ENCODE peak calls at places on chromosomes 3 and 15, in five cellular contexts. Q, C, V, X and O are unnamed samples.

GRCh38 chr3:8970971-8971589 is 7.8 kb upstream of the RAD18 start:
- DNase-seq in V (peak), X (peak), C (peak), Q (peak), O (peak)

GRCh38 chr15:39774688-39775267 is 7.9 kb downstream of the FSIP1 start:
- DNase-seq in X (no peak), C (no peak), V (no peak), Q (no peak), O (no peak)

GRCh38 chr15:70490838-70491155 is 272.6 kb downstream of the UACA start:
- DNase-seq in Q (no peak), C (no peak), X (no peak), V (no peak), O (no peak)

GRCh38 chr3:128581566-128581965 is 69.1 kb downstream of the RPN1 start:
- DNase-seq in X (no peak), C (no peak), Q (no peak), V (no peak), O (no peak)

GRCh38 chr3:61627768-61628185 is 66.4 kb downstream of the PTPRG start:
- DNase-seq in X (peak), C (peak), Q (peak), V (peak), O (no peak)

GRCh38 chr3:158847466-158847849 is 45.6 kb downstream of the MFSD1 start:
- DNase-seq in C (no peak), V (no peak), X (no peak), Q (no peak), O (no peak)

GRCh38 chr15:77355321-77355720 is 64.6 kb downstream of the PEAK1 start:
- DNase-seq in X (no peak), Q (no peak), C (no peak), V (no peak), O (no peak)

GRCh38 chr3:15520185-15520584 is 1.3 kb downstream of the COLQ start:
- DNase-seq in X (no peak), Q (peak), C (no peak), V (no peak), O (no peak)

GRCh38 chr3:142904639-142905441 is 16.0 kb upstream of the PCOLCE2 start:
- DNase-seq in C (no peak), V (no peak), Q (no peak), X (no peak), O (no peak)

DNA sequence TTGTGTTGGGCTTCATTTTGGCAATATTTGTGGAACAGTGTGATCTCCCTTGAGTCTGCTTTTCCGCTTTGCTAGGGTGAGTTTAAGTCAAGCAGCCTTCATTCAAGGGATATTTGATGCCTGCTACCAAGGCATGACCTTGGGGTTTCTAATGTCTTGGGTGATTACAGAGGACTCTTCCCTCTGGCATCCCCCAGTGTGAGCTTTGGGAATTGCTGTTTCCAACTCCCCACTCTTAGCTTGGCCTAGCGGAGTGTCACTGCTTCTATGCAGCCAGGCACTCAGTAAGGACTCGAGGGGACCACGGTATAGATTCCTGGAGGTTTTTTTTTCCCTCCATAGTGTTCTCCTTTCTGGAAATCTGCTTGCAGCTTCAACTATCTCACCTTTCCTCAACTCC is 21.1 kb downstream of the GCNT3 start:
- DNase-seq in V (no peak), X (no peak), C (no peak), Q (no peak), O (no peak)
- TF ChIP-seq CTCF in V (peak), X (no peak), C (no peak), Q (no peak), O (no peak)

GRCh38 chr15:52257734-52258062 is 37.9 kb downstream of the MYO5C start:
- DNase-seq in V (no peak), Q (peak), C (no peak), X (no peak), O (no peak)

GRCh38 chr15:52255935-52256334 is 39.7 kb downstream of the MYO5C start:
- DNase-seq in C (no peak), Q (no peak), V (no peak), X (no peak), O (no peak)

GRCh38 chr15:52255008-52255407 is 40.6 kb downstream of the MYO5C start:
- DNase-seq in C (no peak), V (no peak), X (no peak), Q (no peak), O (no peak)

GRCh38 chr15:52256930-52257733 is 38.5 kb downstream of the MYO5C start:
- DNase-seq in V (no peak), C (no peak), Q (no peak), X (no peak), O (no peak)

DNA sequence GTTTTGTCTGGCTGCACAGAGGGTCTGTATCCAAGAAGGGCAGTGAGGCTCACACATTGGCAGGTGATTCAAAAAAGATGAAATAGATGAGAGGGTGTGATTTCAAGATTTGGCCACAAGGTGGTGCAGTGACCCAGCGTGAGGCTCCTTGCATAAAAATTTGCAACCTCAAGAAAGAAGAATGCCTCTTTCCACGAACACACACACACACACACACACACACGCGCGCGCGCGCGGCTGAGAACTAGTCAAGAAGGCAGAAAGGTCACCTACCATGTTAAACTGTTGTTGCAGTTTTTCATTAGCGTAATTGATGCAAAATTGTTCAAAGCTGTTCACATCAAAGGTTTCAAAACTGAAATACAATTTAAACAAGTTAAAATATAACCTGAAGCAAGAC is 39.2 kb downstream of the MYO5C start:
- DNase-seq in X (peak), V (peak), C (peak), Q (peak), O (peak)
- H3K4me3 ChIP-seq in X (no peak), V (no peak), C (no peak), Q (peak), O (no peak)

GRCh38 chr15:90646662-90647305 is 70.4 kb upstream of the BLM start:
- DNase-seq in X (no peak), Q (no peak), C (no peak), V (no peak), O (no peak)

GRCh38 chr15:90647326-90647725 is 69.8 kb upstream of the BLM start:
- DNase-seq in X (no peak), V (no peak), C (no peak), Q (peak), O (no peak)

GRCh38 chr15:90650956-90651689 is 66.0 kb upstream of the BLM start:
- DNase-seq in X (no peak), V (no peak), C (no peak), Q (peak), O (no peak)

GRCh38 chr15:90648137-90649070 is 68.7 kb upstream of the BLM start:
- DNase-seq in C (peak), V (peak), X (peak), Q (peak), O (peak)

DNA sequence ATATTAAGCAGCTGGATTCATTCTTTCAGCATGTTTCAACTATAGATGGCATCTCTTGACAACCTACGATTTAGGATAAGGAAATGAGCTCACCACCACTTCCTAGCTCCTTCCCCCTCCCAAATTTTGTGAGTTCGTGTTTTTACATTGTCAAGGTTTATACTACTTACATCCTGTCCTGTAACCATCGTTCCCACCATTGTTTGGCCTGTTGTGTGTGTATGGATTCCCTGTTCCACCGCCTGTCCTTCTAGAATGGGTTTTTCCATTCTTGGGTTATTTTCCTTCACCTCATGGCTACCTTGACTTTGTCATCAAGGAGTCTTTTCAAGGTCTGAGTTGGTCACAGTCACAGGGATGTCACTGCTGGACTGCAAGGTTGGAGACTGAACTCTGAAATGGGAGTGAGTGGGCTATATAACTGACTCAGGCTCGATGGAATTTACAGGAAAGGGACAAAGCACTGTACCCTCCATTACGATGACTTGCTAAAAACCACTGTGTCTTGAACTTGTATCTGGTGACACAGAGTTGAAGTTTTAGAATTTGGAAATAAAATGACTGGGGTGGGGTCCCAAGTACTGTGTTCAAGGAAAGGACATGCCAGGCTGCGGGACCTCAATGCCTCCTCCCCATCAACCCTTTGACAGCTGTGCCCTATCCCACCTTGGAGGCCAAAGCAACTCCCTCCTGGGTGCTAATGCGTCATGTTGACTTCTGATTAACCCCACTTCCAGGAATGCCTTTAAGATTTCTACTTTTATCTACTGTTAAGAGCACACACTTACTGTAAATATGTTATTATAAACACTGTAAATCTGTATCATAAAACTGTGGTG is 66.8 kb upstream of the BLM start:
- DNase-seq in V (no peak), C (no peak), X (no peak), Q (no peak), O (no peak)
- TF ChIP-seq POLR2A in V (no peak), C (no peak), X (no peak), Q (no peak), O (no peak)

GRCh38 chr3:79497447-79498111 is 270.2 kb downstream of the ROBO1 start:
- DNase-seq in C (no peak), V (no peak), X (no peak), Q (no peak), O (no peak)
- TF ChIP-seq CTCF in C (no peak), V (peak), X (peak), Q (peak), O (peak)

GRCh38 chr15:63047792-63048114 is 5.2 kb downstream of the TPM1 start:
- DNase-seq in Q (no peak), C (no peak), V (no peak), X (no peak), O (no peak)

GRCh38 chr15:63048986-63049665 is 6.6 kb downstream of the TPM1 start:
- DNase-seq in V (peak), X (peak), Q (peak), C (peak), O (peak)

GRCh38 chr15:63048115-63048985 is 5.8 kb downstream of the TPM1 start:
- DNase-seq in C (peak), Q (peak), V (peak), X (peak), O (peak)

GRCh38 chr15:63045438-63046278 is 3.1 kb downstream of the TPM1 start:
- DNase-seq in C (no peak), V (no peak), Q (no peak), X (no peak), O (no peak)

DNA sequence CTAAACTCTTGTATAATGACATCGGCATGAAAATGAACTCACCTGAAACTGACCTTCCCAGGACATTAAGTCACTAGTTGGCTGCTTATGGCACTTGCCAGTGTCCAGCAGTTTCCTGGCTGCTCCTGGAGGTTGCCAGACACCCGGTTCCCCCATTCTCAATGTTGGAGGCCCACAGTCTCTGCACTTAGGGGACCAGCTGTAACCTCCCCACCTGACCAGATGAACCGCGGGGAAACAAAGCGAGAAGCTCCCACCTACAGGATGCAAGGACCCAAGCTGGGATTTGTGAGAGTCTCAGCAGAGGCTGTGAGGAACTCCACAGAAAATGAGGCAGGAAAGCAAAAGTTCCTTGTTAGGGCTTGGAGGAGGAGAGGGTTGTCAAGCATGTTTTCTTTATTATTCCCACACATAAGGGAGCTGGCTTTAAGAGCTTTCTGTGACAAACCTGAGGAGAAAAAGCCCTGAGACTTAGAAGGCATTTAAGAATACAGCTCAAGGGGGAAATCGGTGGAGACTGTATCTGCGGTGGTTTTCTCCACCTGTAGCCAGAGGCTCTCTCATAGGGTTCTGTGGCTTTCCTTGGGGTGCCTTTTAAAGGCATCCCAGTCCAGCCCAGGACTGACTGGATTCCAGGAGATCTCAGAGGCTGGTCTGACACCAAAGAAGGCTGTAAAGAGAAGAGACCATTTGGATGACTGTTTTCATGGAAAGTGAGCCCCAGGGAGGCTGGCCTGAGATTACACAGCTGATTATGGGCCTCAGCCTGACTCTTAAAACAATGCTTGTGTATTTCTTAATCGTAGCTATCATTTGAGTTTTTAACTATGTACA is 4.6 kb downstream of the TPM1 start:
- DNase-seq in V (no peak), Q (no peak), X (no peak), C (no peak), O (peak)
- H3K4me3 ChIP-seq in V (no peak), Q (peak), X (peak), C (peak), O (peak)

GRCh38 chr3:42600958-42601675 is 631 bp downstream of the NKTR start:
- DNase-seq in V (peak), Q (peak), C (peak), X (peak), O (peak)

GRCh38 chr3:42602961-42603360 is 2.5 kb downstream of the NKTR start:
- DNase-seq in C (no peak), Q (no peak), X (no peak), V (no peak), O (no peak)

GRCh38 chr3:42601898-42602581 is 1.6 kb downstream of the NKTR start:
- DNase-seq in C (no peak), X (no peak), V (no peak), Q (no peak), O (no peak)

GRCh38 chr3:42595682-42596081 is 4.8 kb upstream of the NKTR start:
- DNase-seq in Q (no peak), V (no peak), C (no peak), X (no peak), O (no peak)

DNA sequence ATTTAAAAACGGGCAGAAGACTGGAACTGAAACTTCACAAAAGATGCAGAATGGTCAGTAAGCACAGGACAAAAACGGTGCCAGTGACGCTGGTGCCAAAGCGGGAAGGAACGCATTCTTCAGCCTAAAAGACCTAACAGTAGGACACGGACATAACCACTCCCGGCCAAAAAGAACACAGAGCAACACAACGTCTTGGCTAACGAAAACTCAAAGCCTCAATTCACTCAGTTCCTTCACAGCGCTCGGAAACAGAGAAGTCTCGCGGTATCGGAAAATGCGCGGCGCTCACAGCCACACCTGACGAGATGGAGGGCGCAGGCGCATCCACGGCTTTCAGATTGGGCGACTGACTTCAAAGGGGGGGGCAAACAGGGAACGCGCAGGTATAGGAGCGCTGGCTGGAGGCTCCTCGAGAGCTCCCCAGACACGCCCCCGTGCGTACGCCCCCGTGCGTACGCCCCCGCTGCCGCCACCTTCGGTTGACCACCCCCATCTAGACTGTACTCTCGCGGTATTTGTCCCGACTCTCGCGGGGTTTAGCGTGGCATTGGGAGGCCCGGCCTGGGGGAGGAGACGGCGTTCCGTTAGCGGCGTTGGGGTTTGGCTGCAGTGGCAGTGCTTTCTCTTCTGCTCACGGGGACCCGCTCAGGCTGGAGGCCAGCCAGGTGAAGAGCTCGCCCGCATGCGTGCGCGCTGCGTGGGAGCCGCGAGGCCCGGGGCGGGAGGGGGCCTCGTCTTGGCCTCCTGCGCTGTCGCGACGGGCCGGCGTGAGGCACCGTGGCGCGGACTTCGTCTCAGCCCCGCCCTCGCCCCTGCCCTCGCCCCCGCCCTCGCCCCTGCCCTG is at the start of gene NKTR:
- DNase-seq in X (peak), V (peak), C (peak), Q (peak), O (peak)
- TF ChIP-seq POLR2A in X (peak), V (peak), C (peak), Q (peak), O (peak)